ENCODE peak calls at places on chromosomes 6 and 20, in seven cellular contexts. F is OCI-LY7, I is BE2C, H is mucosa of descending colon, W is IMR-90, S is GM06990, V is SK-N-SH. M is an unnamed sample.

GRCh38 chr6:85594197-85594930 is 706 bp upstream of the SNX14 start:
- DNase-seq in H (no peak), V (no peak), S (no peak), I (no peak), W (peak), F (peak), M (peak)

GRCh38 chr20:689348-689747 is 13.7 kb upstream of the SCRT2 start:
- DNase-seq in I (no peak), V (no peak), S (no peak), W (no peak), H (no peak), F (no peak), M (no peak)

GRCh38 chr20:37194616-37195015 is 15.3 kb upstream of the MROH8 start:
- DNase-seq in W (no peak), V (no peak), S (no peak), H (no peak), F (no peak), I (peak), M (no peak)

GRCh38 chr6:74187811-74188210 is 491.8 kb downstream of the CD109 start:
- DNase-seq in H (no peak), F (no peak), S (no peak), I (no peak), W (no peak), V (no peak), M (no peak)

GRCh38 chr6:3209114-3210023 is 18.1 kb downstream of the TUBB2B start:
- DNase-seq in S (peak), W (peak), H (peak), F (peak), I (peak), V (peak), M (peak)

GRCh38 chr20:52311209-52311794 is 119.7 kb upstream of the ZFP64 start:
- DNase-seq in I (no peak), F (no peak), S (no peak), W (no peak), V (no peak), H (no peak), M (no peak)

GRCh38 chr20:63159826-63160640 is 55.9 kb downstream of the YTHDF1 start:
- DNase-seq in W (no peak), H (peak), V (no peak), I (peak), F (no peak), S (no peak), M (no peak)

GRCh38 chr6:99350573-99350972 is 1.1 kb upstream of the FAXC start:
- DNase-seq in V (no peak), S (no peak), W (no peak), I (no peak), F (no peak), H (no peak), M (no peak)

GRCh38 chr20:61972910-61973508 is 92.7 kb downstream of the TAF4 start:
- DNase-seq in V (no peak), H (no peak), W (no peak), F (no peak), S (no peak), I (no peak), M (no peak)

GRCh38 chr6:143337201-143337949 is 113.1 kb downstream of the ADAT2 start:
- DNase-seq in V (peak), I (peak), S (peak), F (peak), H (peak), W (peak), M (no peak)

GRCh38 chr6:95354551-95354950 is 222.8 kb upstream of the MANEA start:
- DNase-seq in V (no peak), I (no peak), S (no peak), F (no peak), W (no peak), H (no peak), M (no peak)

GRCh38 chr20:3930265-3931206 is 41.3 kb downstream of the PANK2 start:
- DNase-seq in H (no peak), W (no peak), V (no peak), F (no peak), I (no peak), S (no peak), M (no peak)

GRCh38 chr20:14193885-14194284 is 143.5 kb downstream of the FLRT3 start:
- DNase-seq in S (no peak), H (no peak), W (no peak), I (no peak), V (no peak), F (no peak), M (no peak)

GRCh38 chr6:44084231-44085014 is 42.8 kb downstream of the MRPL14 start:
- DNase-seq in H (peak), F (no peak), V (no peak), W (peak), S (no peak), I (no peak), M (no peak)

GRCh38 chr20:58310291-58310782 is 822 bp downstream of the RAB22A start:
- DNase-seq in W (peak), F (peak), S (no peak), H (no peak), V (no peak), I (no peak), M (peak)

GRCh38 chr6:51213806-51214205 is 395.1 kb downstream of the TFAP2B start:
- DNase-seq in S (peak), H (no peak), W (no peak), F (no peak), I (no peak), V (no peak), M (no peak)

GRCh38 chr20:4563534-4563933 is 158.2 kb upstream of the PRND start:
- DNase-seq in H (no peak), S (no peak), W (peak), I (no peak), F (no peak), V (no peak), M (peak)

GRCh38 chr6:36720251-36721141 is 22.9 kb downstream of the RAB44 start:
- DNase-seq in S (peak), V (no peak), W (no peak), I (no peak), F (peak), H (no peak), M (no peak)

GRCh38 chr6:44254957-44255808 is 2.1 kb downstream of the SLC35B2 start:
- DNase-seq in H (no peak), F (no peak), I (peak), W (no peak), S (peak), V (no peak), M (no peak)

GRCh38 chr6:28709478-28710349 is 184.0 kb downstream of the GPX5 start:
- DNase-seq in I (peak), S (no peak), W (no peak), F (no peak), H (no peak), V (no peak), M (no peak)

GRCh38 chr6:149190228-149190831 is 127.2 kb upstream of the TAB2 start:
- DNase-seq in F (peak), W (peak), H (peak), V (no peak), S (no peak), I (peak), M (peak)

GRCh38 chr20:50186987-50187402 is 3.6 kb upstream of the CEBPB start:
- DNase-seq in I (no peak), V (no peak), H (peak), F (no peak), S (no peak), W (no peak), M (no peak)

GRCh38 chr6:13638626-13639025 is 23.5 kb downstream of the NOL7 start:
- DNase-seq in V (no peak), I (no peak), S (no peak), F (no peak), H (no peak), W (no peak), M (no peak)

GRCh38 chr20:17562804-17563305 is 7.0 kb upstream of the DSTN start:
- DNase-seq in I (no peak), H (no peak), F (no peak), W (peak), V (no peak), S (no peak), M (peak)

GRCh38 chr6:151963001-151963400 is 155.5 kb downstream of the ESR1 start:
- DNase-seq in V (no peak), S (no peak), W (no peak), F (no peak), H (no peak), I (no peak), M (no peak)

GRCh38 chr20:23651117-23651516 is 13.4 kb upstream of the CST3 start:
- DNase-seq in I (no peak), W (no peak), S (no peak), F (no peak), V (no peak), H (no peak), M (no peak)

GRCh38 chr20:51029556-51029955 is 6.6 kb upstream of the KCNG1 start:
- DNase-seq in F (no peak), S (no peak), I (no peak), H (no peak), V (no peak), W (no peak), M (no peak)

GRCh38 chr6:167579786-167580370 is 246.8 kb upstream of the AFDN start:
- DNase-seq in V (no peak), W (no peak), F (no peak), S (no peak), I (no peak), H (no peak), M (no peak)

GRCh38 chr6:167581637-167582036 is 245.1 kb upstream of the AFDN start:
- DNase-seq in H (no peak), S (no peak), I (no peak), W (no peak), F (no peak), V (no peak), M (no peak)

GRCh38 chr6:167580512-167580911 is 246.2 kb upstream of the AFDN start:
- DNase-seq in F (no peak), S (no peak), H (no peak), V (no peak), W (no peak), I (no peak), M (no peak)

GRCh38 chr6:167588181-167588919 is 238.4 kb upstream of the AFDN start:
- DNase-seq in I (no peak), S (no peak), F (no peak), H (no peak), V (no peak), W (no peak), M (no peak)

DNA sequence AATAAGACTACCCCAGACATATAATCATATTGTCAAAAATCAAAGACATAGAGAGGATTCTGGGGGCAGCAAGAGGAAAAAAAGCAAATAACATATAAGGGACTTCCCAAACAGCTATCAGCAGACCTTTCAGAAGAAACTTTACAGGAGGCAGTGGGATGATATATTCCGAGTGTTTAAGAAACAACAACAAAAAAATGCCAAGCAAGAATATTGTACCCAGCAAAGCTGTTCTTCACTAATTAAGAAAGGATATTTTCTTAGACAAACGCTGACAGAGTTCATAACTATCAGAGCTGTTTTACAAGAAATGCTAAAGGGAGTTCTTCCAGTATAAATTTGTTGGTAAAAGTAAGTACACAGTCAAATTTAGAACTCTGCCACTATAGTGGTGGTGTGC is 243.3 kb upstream of the AFDN start:
- DNase-seq in V (no peak), S (no peak), H (no peak), I (no peak), F (no peak), W (no peak), M (no peak)
- H3K4me3 ChIP-seq in V (no peak), S (no peak), H (no peak), I (no peak), F (no peak), W (no peak), M (no peak)

DNA sequence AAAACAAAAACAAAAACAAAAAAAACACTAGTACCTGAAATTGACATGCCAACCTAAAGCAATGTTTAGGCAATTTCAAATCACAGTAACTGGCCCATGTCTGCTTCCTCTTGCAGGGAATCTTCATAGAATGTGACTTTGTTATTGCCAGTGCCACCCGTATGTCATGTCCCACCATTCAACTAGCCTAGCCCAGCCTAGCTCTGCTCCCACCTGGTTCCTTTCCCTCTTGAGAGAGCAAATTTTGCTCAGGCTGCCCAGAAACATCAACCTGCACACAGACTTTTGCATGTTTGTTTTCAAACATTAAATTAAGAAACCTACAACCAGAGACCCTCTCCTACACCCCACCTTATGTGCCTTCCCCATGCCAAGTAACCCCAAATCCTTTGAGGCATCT is 124.8 kb upstream of the SLC2A12 start:
- DNase-seq in W (no peak), F (no peak), I (no peak), S (no peak), H (no peak), V (no peak), M (no peak)
- H3K4me3 ChIP-seq in W (peak), F (no peak), I (no peak), S (no peak), H (no peak), V (no peak), M (no peak)

GRCh38 chr6:26502169-26502568 is 2.1 kb downstream of the BTN1A1 start:
- DNase-seq in I (no peak), F (peak), S (peak), V (no peak), H (no peak), W (no peak), M (no peak)
- H3K4me3 ChIP-seq in I (peak), F (peak), S (peak), V (no peak), H (no peak), W (no peak), M (no peak)

DNA sequence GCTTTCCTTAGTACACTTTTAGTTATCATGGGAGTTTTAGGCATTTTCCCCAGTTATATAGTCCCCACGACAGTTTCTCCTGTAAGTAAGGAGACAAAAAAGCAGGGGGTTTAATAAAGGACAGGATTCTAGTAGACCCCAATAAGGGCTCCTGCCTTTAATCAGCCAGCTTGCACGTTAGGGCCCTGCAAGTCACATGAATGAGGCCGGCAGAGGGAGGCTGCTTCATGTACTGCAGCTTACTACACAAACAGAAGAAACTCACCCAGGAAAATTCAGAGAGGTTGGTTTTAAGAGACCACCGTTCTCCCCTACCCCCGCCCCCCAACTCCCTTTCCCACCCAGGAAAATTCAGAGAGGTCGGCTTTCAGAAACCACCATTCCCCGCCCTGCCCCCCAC is 229.7 kb upstream of the MOCS1 start:
- DNase-seq in H (no peak), F (no peak), S (no peak), I (no peak), W (no peak), V (no peak), M (no peak)
- H3K4me3 ChIP-seq in H (no peak), F (no peak), S (no peak), I (no peak), W (no peak), V (no peak), M (no peak)

GRCh38 chr6:150640556-150641206 is 41.0 kb downstream of the PLEKHG1 start:
- DNase-seq in S (no peak), F (no peak), W (no peak), H (no peak), V (no peak), I (no peak), M (no peak)
- H3K4me3 ChIP-seq in S (no peak), F (peak), W (no peak), H (no peak), V (no peak), I (no peak), M (no peak)

GRCh38 chr6:163442336-163442735 is 27.8 kb downstream of the QKI start:
- DNase-seq in I (no peak), F (no peak), W (no peak), S (no peak), V (no peak), H (no peak), M (no peak)
- H3K4me3 ChIP-seq in I (no peak), F (no peak), W (no peak), S (no peak), V (no peak), H (no peak), M (no peak)

DNA sequence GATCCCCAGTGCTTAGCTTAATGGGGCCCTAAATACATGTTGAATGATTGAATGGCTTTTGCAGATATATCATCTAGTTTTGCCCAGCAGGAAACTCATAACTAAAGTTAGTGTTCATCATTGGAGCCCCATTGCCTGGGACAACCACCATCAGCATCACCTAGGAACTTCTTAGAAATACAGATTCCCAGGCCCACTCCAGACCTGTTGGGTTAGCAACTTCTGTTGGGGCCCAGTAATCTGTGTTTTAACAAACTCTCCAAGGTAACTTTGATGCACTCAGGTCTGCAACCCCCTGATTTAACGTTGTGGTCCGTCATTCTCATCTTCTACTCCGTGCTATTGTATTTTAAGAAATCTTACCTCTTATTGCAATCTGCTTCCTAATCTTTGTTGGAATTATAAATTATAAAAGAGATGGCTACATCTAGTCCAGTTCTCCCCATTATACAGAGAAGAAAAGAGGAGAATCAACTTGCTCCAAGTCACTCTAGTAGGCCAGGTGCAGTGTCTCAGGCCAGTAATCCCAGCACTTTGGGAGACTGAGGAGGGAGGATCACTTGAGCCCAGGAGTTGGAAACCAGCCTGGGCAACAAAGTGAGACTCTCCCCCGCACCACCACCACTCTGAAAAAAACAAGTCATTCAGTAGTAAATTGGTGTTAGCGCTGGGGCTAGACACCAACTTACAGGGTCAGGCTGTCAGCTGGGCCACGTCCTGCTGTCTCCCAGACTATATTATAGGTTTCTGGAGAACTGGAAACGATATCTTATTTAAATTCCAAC is 13.7 kb downstream of the FOXP4 start:
- DNase-seq in S (no peak), F (no peak), I (no peak), V (no peak), W (no peak), H (no peak), M (no peak)
- H3K4me3 ChIP-seq in S (peak), F (no peak), I (no peak), V (no peak), W (no peak), H (no peak), M (no peak)

GRCh38 chr6:34466242-34467185 is 638 bp downstream of the PACSIN1 start:
- DNase-seq in S (no peak), V (no peak), W (no peak), H (no peak), I (no peak), F (peak), M (no peak)
- H3K4me3 ChIP-seq in S (no peak), V (peak), W (peak), H (no peak), I (peak), F (peak), M (no peak)

DNA sequence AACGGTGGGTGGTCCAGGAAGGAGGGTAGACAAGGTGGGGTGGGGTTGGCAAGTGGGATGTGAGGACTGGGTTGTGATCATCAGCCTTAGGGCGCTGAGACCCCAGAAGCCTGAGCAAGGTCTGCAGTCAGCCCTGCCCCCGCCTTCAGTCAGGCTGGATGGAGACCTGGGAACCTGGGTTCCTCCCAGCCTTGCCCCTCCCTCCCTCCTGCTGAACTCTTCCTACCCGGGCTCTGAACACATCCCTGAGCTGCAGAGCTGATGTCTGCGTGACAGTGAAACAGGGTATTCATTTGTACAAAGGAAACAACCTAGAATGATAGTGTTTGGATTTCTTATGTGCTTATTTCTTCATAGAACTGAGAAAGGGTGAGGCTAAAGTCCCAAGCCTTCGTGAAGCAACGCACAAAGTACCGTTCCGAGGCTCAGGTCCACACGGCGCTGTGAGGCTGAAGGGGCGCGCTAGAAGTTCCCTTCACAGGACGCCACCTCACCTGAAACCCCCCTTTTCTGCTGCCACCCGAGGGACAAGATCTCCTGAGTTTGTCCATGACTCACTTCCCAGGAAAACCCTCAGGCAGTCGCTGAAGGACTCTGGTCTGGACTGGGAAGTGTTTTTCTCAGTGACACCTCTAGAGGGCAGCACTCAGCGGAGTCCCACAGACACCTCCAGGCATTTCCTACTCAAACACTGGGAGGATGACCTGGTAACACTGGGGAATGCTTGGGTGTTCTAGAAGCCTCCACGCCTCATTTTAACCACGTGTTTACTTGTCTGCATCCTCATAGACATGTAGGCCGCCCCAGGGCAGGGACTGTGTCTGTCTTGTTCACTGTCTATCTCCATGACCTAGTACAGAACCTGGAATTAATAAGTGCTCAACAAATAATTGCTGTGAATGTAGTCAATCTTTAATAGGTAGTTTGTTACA is 1.2 kb downstream of the GSTA5 start:
- DNase-seq in F (peak), W (peak), V (peak), S (no peak), H (peak), I (peak), M (peak)
- H3K4me3 ChIP-seq in F (no peak), W (no peak), V (no peak), S (no peak), H (no peak), I (no peak), M (no peak)

GRCh38 chr20:43916073-43916874 is 1.6 kb downstream of the TOX2 start:
- DNase-seq in W (no peak), H (peak), F (no peak), I (peak), S (peak), V (peak), M (peak)
- H3K4me3 ChIP-seq in W (peak), H (no peak), F (no peak), I (no peak), S (peak), V (peak), M (peak)

M was measured in fibroblast of the aortic adventitia.